ENCODE peak calls at places on chromosomes 16 and 17, in eight cellular contexts. G is adrenal gland; R is mammary epithelial cell; X is activated naive CD4-positive, alpha-beta T cell treated with Interleukin-2 at 50 U/mL for 16 hours; O is stimulated activated CD8-positive, alpha-beta memory T cell treated with anti-CD3 and anti-CD28 coated beads, Interleukin-7, amount 100 ng/mL, for 1 hour; K is AG10803; W is HS-27A; Q is PC-9. M is an unnamed sample.

GRCh38 chr16:87320510-87321227 is 3.5 kb upstream of the C16orf95 start:
- DNase-seq in K (no peak), R (no peak), W (no peak), O (no peak), X (no peak), Q (no peak), G (no peak), M (peak; percentile 35)

GRCh38 chr16:51542856-51543510 is 391.9 kb upstream of the SALL1 start:
- DNase-seq in O (no peak), X (no peak), R (no peak), K (no peak), W (no peak), G (no peak), Q (no peak), M (no peak)

GRCh38 chr17:45130640-45131293 is 1.5 kb downstream of the PLCD3 start:
- DNase-seq in X (no peak), R (no peak), O (no peak), Q (no peak), K (no peak), G (no peak), W (no peak), M (no peak)

GRCh38 chr17:16926591-16927451 is 45.1 kb downstream of the TNFRSF13B start:
- DNase-seq in G (no peak), W (no peak), X (no peak), O (no peak), R (no peak), K (no peak), Q (no peak), M (no peak)

GRCh38 chr16:6096931-6097665 is 999.5 kb upstream of the EEF2KMT start:
- DNase-seq in O (no peak), X (no peak), Q (no peak), G (no peak), K (no peak), R (no peak), W (no peak), M (no peak)

GRCh38 chr17:53823341-53824050 is 769 bp downstream of the KIF2B start:
- DNase-seq in K (no peak), Q (no peak), X (no peak), O (no peak), W (no peak), G (no peak), R (no peak), M (peak; percentile 62)

GRCh38 chr17:9668532-9668931 is 23.2 kb downstream of the USP43 start:
- DNase-seq in K (peak; percentile 69), G (no peak), Q (peak; percentile 54), O (no peak), X (no peak), R (peak; percentile 94), W (no peak), M (no peak)

GRCh38 chr17:21285164-21286065 is 904 bp downstream of the MAP2K3 start:
- DNase-seq in O (no peak), K (peak; percentile 64), G (peak; percentile 80), X (no peak), Q (peak; percentile 32), R (peak; percentile 69), W (no peak), M (no peak)

GRCh38 chr17:76243826-76244679 is 3.8 kb upstream of the RNF157 start:
- DNase-seq in K (peak; percentile 73), R (no peak), Q (no peak), G (no peak), W (no peak), O (no peak), X (no peak), M (no peak)

M was measured in Right ventricle myocardium inferior.